ENCODE peak calls at places on chromosomes 12 and 14, in four cellular contexts. Z, Y, J and T are unnamed samples.
A peak's percentile ranks its signal among the peaks of the same experiment; 100 is the strongest.

GRCh38 chr12:83676896-83677295 is 990.2 kb downstream of the TMTC2 start:
- DNase-seq in Z (no peak), Y (no peak), J (no peak), T (no peak)

GRCh38 chr14:55031190-55031589 is 4.2 kb downstream of the SOCS4 start:
- DNase-seq in Z (no peak), Y (no peak), J (no peak), T (no peak)

GRCh38 chr12:44716681-44717080 is 159.4 kb downstream of the NELL2 start:
- DNase-seq in Z (no peak), Y (no peak), J (no peak), T (no peak)

GRCh38 chr12:45220366-45220931 is 4.6 kb downstream of the ANO6 start:
- DNase-seq in Z (no peak), Y (no peak), J (no peak), T (no peak)

GRCh38 chr12:119748512-119748911 is 80.6 kb downstream of the PRKAB1 start:
- DNase-seq in Z (no peak), Y (no peak), J (no peak), T (no peak)

GRCh38 chr12:109581856-109582255 is 8.3 kb downstream of the MVK start:
- DNase-seq in Z (no peak), Y (peak; percentile 60), J (peak; percentile 52), T (no peak)

GRCh38 chr14:75274899-75275569 is 3.6 kb upstream of the FOS start:
- DNase-seq in Z (peak; percentile 79), Y (no peak), J (peak; percentile 66), T (no peak)

GRCh38 chr14:31829256-31829923 is 247.7 kb upstream of the ARHGAP5 start:
- DNase-seq in Z (no peak), Y (no peak), J (no peak), T (no peak)

GRCh38 chr12:62854024-62854423 is 80.9 kb downstream of the PPM1H start:
- DNase-seq in Z (no peak), Y (no peak), J (no peak), T (no peak)

GRCh38 chr12:115132145-115132544 is 448.2 kb upstream of the TBX3 start:
- DNase-seq in Z (no peak), Y (no peak), J (no peak), T (no peak)

GRCh38 chr12:69623970-69624369 is 13.3 kb upstream of the LRRC10 start:
- DNase-seq in Z (no peak), Y (no peak), J (peak; percentile 32), T (no peak)

GRCh38 chr14:99758121-99758871 is 34.9 kb upstream of the EML1 start:
- DNase-seq in Z (no peak), Y (peak; percentile 40), J (no peak), T (peak; percentile 88)

GRCh38 chr12:124734224-124734788 is 129.4 kb downstream of the SCARB1 start:
- DNase-seq in Z (no peak), Y (no peak), J (peak; percentile 49), T (peak; percentile 94)

GRCh38 chr12:122517877-122518276 is 8.9 kb downstream of the RSRC2 start:
- DNase-seq in Z (no peak), Y (peak; percentile 99), J (no peak), T (no peak)

GRCh38 chr14:31449136-31449535 is 8.2 kb downstream of the DTD2 start:
- DNase-seq in Z (no peak), Y (no peak), J (no peak), T (no peak)

GRCh38 chr14:72692678-72693077 is 201.2 kb downstream of the DPF3 start:
- DNase-seq in Z (no peak), Y (no peak), J (no peak), T (peak; percentile 84)

GRCh38 chr14:91229743-91230200 is 14.7 kb downstream of the GPR68 start:
- DNase-seq in Z (peak; percentile 40), Y (peak; percentile 46), J (no peak), T (no peak)

GRCh38 chr14:105050551-105050897 is 14.7 kb downstream of the GPR132 start:
- DNase-seq in Z (no peak), Y (no peak), J (peak; percentile 73), T (peak; percentile 45)

GRCh38 chr14:100067971-100068959 is 3.0 kb downstream of the EVL start:
- DNase-seq in Z (peak; percentile 36), Y (no peak), J (peak; percentile 50), T (no peak)

GRCh38 chr12:25959069-25959961 is 833 bp downstream of the RASSF8 start:
- DNase-seq in Z (no peak), Y (peak; percentile 87), J (peak; percentile 46), T (peak; percentile 33)

GRCh38 chr14:99189201-99189801 is 82.7 kb downstream of the BCL11B start:
- DNase-seq in Z (no peak), Y (no peak), J (no peak), T (no peak)

GRCh38 chr12:26124491-26125450 is at the start of gene BHLHE41:
- DNase-seq in Z (peak; percentile 46), Y (peak; percentile 61), J (peak; percentile 63), T (peak; percentile 92)

GRCh38 chr12:70837026-70837425 is 83.5 kb downstream of the PTPRR start:
- DNase-seq in Z (no peak), Y (no peak), J (no peak), T (no peak)

GRCh38 chr12:47276253-47277070 is 196.7 kb upstream of the AMIGO2 start:
- DNase-seq in Z (peak; percentile 26), Y (peak; percentile 33), J (peak; percentile 59), T (no peak)

GRCh38 chr12:121495746-121496145 is 85.1 kb downstream of the KDM2B start:
- DNase-seq in Z (no peak), Y (no peak), J (no peak), T (no peak)

GRCh38 chr12:46509135-46509534 is 136.6 kb upstream of the SLC38A2 start:
- DNase-seq in Z (no peak), Y (no peak), J (no peak), T (no peak)

GRCh38 chr12:123761841-123762714 is at the start of gene DNAH10:
- DNase-seq in Z (peak; percentile 22), Y (peak; percentile 63), J (peak; percentile 34), T (peak; percentile 95)

GRCh38 chr12:29616664-29617409 is 119.4 kb upstream of the OVCH1 start:
- DNase-seq in Z (no peak), Y (no peak), J (no peak), T (no peak)

GRCh38 chr14:61179776-61180398 is 101.3 kb downstream of the TMEM30B start:
- DNase-seq in Z (no peak), Y (peak; percentile 7), J (no peak), T (no peak)

GRCh38 chr12:96326628-96327227 is 73.5 kb downstream of the CDK17 start:
- DNase-seq in Z (no peak), Y (no peak), J (no peak), T (no peak)

GRCh38 chr14:57747036-57747435 is 118.9 kb downstream of the SLC35F4 start:
- DNase-seq in Z (no peak), Y (peak; percentile 94), J (peak; percentile 55), T (no peak)